ENCODE peak calls at places on chromosomes 7 and 10, in eight cellular contexts. P, H, J, A, I, T, Y and B are unnamed samples.

GRCh38 chr7:69070476-69070875 is 527.8 kb upstream of the AUTS2 start:
- DNase-seq in T (no peak), A (no peak), Y (no peak), P (no peak), H (no peak), I (no peak), J (no peak), B (no peak)

GRCh38 chr7:30927040-30927439 is 15.4 kb downstream of the AQP1 start:
- DNase-seq in T (no peak), Y (peak; percentile 5), H (no peak), J (no peak), A (peak; percentile 8), I (no peak), P (no peak), B (peak; percentile 15)

GRCh38 chr7:148882668-148883232 is 1.3 kb downstream of the EZH2 start:
- DNase-seq in I (no peak), H (no peak), A (no peak), T (no peak), J (no peak), Y (no peak), P (no peak), B (no peak)

GRCh38 chr7:45922810-45923209 is 1.7 kb upstream of the IGFBP3 start:
- DNase-seq in T (no peak), Y (no peak), A (no peak), P (no peak), J (no peak), I (peak; percentile 15), H (no peak), B (no peak)

GRCh38 chr7:142381727-142382409 is 124.0 kb upstream of the PRSS58 start:
- DNase-seq in H (no peak), I (no peak), J (no peak), T (no peak), A (no peak), P (peak; percentile 18), Y (no peak), B (no peak)

GRCh38 chr7:124033093-124033806 is 383 bp upstream of the TMEM229A start:
- DNase-seq in J (no peak), I (no peak), H (no peak), A (no peak), T (no peak), P (no peak), Y (no peak), B (peak; percentile 53)

GRCh38 chr10:119090968-119091367 is 10.4 kb upstream of the EIF3A start:
- DNase-seq in A (no peak), J (peak; percentile 73), T (no peak), H (peak; percentile 58), P (no peak), I (peak; percentile 78), Y (no peak), B (no peak)

GRCh38 chr10:116039604-116040003 is 233.4 kb downstream of the GFRA1 start:
- DNase-seq in P (no peak), I (no peak), T (no peak), Y (no peak), A (no peak), H (no peak), J (no peak), B (no peak)

GRCh38 chr10:13970231-13970966 is 360.3 kb downstream of the FRMD4A start:
- DNase-seq in T (no peak), A (no peak), P (no peak), Y (no peak), J (no peak), I (no peak), H (no peak), B (no peak)

GRCh38 chr7:64951250-64951848 is 39.5 kb downstream of the ZNF117 start:
- DNase-seq in Y (no peak), P (peak; percentile 14), A (no peak), J (peak; percentile 20), T (peak; percentile 46), I (peak; percentile 48), H (peak; percentile 54), B (no peak)

GRCh38 chr7:128910569-128910945 is at the start of gene KCP:
- DNase-seq in P (no peak), A (no peak), T (no peak), J (no peak), Y (no peak), I (no peak), H (no peak), B (no peak)

GRCh38 chr10:75303045-75303777 is 67.5 kb upstream of the COMTD1 start:
- DNase-seq in I (no peak), J (no peak), Y (no peak), H (no peak), T (no peak), P (no peak), A (no peak), B (no peak)

GRCh38 chr10:7488418-7488829 is 77.6 kb upstream of the SFMBT2 start:
- DNase-seq in H (no peak), P (no peak), T (no peak), Y (no peak), A (no peak), J (no peak), I (no peak), B (no peak)

GRCh38 chr7:78141533-78142281 is 343.1 kb downstream of the PHTF2 start:
- DNase-seq in A (no peak), Y (no peak), P (no peak), J (no peak), T (no peak), H (peak; percentile 66), I (peak; percentile 84), B (no peak)

GRCh38 chr7:100629117-100629711 is 12.1 kb downstream of the TFR2 start:
- DNase-seq in A (no peak), Y (no peak), T (no peak), J (no peak), H (no peak), I (peak; percentile 39), P (no peak), B (no peak)

GRCh38 chr7:767580-767940 is 40.5 kb upstream of the PRKAR1B start:
- DNase-seq in J (no peak), P (peak; percentile 58), H (no peak), Y (no peak), I (no peak), A (no peak), T (peak; percentile 72), B (no peak)

GRCh38 chr7:102395620-102395957 is 574 bp upstream of the PRKRIP1 start:
- DNase-seq in I (no peak), H (peak; percentile 10), P (no peak), T (no peak), A (no peak), J (no peak), Y (no peak), B (no peak)

GRCh38 chr10:92062273-92062672 is 138.7 kb downstream of the BTAF1 start:
- DNase-seq in J (no peak), T (no peak), I (no peak), Y (no peak), P (no peak), A (no peak), H (no peak), B (no peak)

GRCh38 chr7:22207724-22208225 is 149.2 kb downstream of the RAPGEF5 start:
- DNase-seq in Y (no peak), H (no peak), A (no peak), P (no peak), T (no peak), I (no peak), J (no peak), B (no peak)

GRCh38 chr10:3825244-3825643 is 40.2 kb upstream of the KLF6 start:
- DNase-seq in Y (no peak), J (no peak), T (no peak), I (peak; percentile 97), H (peak; percentile 83), A (no peak), P (no peak), B (no peak)

GRCh38 chr7:45185864-45186250 is 28.3 kb downstream of the RAMP3 start:
- DNase-seq in J (no peak), Y (no peak), A (no peak), I (no peak), T (no peak), H (no peak), P (no peak), B (no peak)

GRCh38 chr10:119205926-119206602 is 1.3 kb upstream of the GRK5 start:
- DNase-seq in P (no peak), A (peak; percentile 81), J (peak; percentile 36), I (peak; percentile 50), T (no peak), Y (peak; percentile 28), H (no peak), B (peak; percentile 79)

GRCh38 chr7:90599892-90600555 is 3.9 kb downstream of the CDK14 start:
- DNase-seq in P (no peak), J (no peak), Y (no peak), T (no peak), I (no peak), H (no peak), A (no peak), B (no peak)

GRCh38 chr10:62456611-62457101 is 82.5 kb downstream of the ZNF365 start:
- DNase-seq in J (peak; percentile 8), I (no peak), P (no peak), H (peak; percentile 5), A (peak; percentile 63), Y (no peak), T (no peak), B (no peak)

GRCh38 chr10:11035318-11035920 is 17.7 kb downstream of the CELF2 start:
- DNase-seq in P (no peak), A (no peak), T (peak; percentile 92), H (peak; percentile 32), Y (no peak), I (peak; percentile 65), J (no peak), B (no peak)

GRCh38 chr10:12839941-12840611 is 161.4 kb downstream of the CCDC3 start:
- DNase-seq in A (no peak), H (no peak), I (no peak), P (no peak), T (no peak), J (no peak), Y (no peak), B (no peak)

GRCh38 chr7:77368974-77369373 is 47.2 kb downstream of the GSAP start:
- DNase-seq in J (no peak), P (no peak), Y (no peak), A (no peak), T (no peak), H (no peak), I (no peak), B (no peak)